ENCODE peak calls at places on chromosomes 16 and 17, in ten cellular contexts. One of them, this sample, is unnamed.

GRCh38 chr16:14071576-14072271 is 605 bp downstream of the MRTFB start:
- DNase-seq in choroid plexus epithelial cell: no peak
- DNase-seq in mesothelial cell of epicardium: peak; percentile 30
- DNase-seq in CD8-positive, alpha-beta T cell: no peak
- DNase-seq in astrocyte: no peak
- DNase-seq in fibroblast of the aortic adventitia: no peak
- DNase-seq in cardiac muscle cell: no peak
- DNase-seq in cardiac fibroblast: peak; percentile 15
- DNase-seq in ascending aorta: no peak
- DNase-seq in CD4-positive, alpha-beta T cell: no peak
- DNase-seq in this sample: peak; percentile 37

GRCh38 chr16:69593756-69594155 is 28.0 kb downstream of the NFAT5 start:
- DNase-seq in choroid plexus epithelial cell: no peak
- DNase-seq in mesothelial cell of epicardium: no peak
- DNase-seq in CD8-positive, alpha-beta T cell: no peak
- DNase-seq in astrocyte: no peak
- DNase-seq in fibroblast of the aortic adventitia: no peak
- DNase-seq in cardiac muscle cell: no peak
- DNase-seq in cardiac fibroblast: no peak
- DNase-seq in ascending aorta: no peak
- DNase-seq in CD4-positive, alpha-beta T cell: no peak
- DNase-seq in this sample: no peak

GRCh38 chr17:63516910-63517824 is 6.0 kb upstream of the KCNH6 start:
- DNase-seq in choroid plexus epithelial cell: peak; percentile 26
- DNase-seq in mesothelial cell of epicardium: no peak
- DNase-seq in CD8-positive, alpha-beta T cell: no peak
- DNase-seq in astrocyte: peak; percentile 71
- DNase-seq in fibroblast of the aortic adventitia: peak; percentile 16
- DNase-seq in cardiac muscle cell: peak; percentile 29
- DNase-seq in cardiac fibroblast: peak; percentile 54
- DNase-seq in ascending aorta: no peak
- DNase-seq in CD4-positive, alpha-beta T cell: no peak
- DNase-seq in this sample: peak; percentile 9

GRCh38 chr17:62703269-62703775 is 75.9 kb downstream of the MRC2 start:
- DNase-seq in choroid plexus epithelial cell: no peak
- DNase-seq in mesothelial cell of epicardium: no peak
- DNase-seq in CD8-positive, alpha-beta T cell: no peak
- DNase-seq in astrocyte: peak; percentile 16
- DNase-seq in fibroblast of the aortic adventitia: no peak
- DNase-seq in cardiac muscle cell: no peak
- DNase-seq in cardiac fibroblast: peak; percentile 35
- DNase-seq in ascending aorta: peak; percentile 29
- DNase-seq in CD4-positive, alpha-beta T cell: no peak
- DNase-seq in this sample: no peak

GRCh38 chr17:9768381-9768934 is 22.9 kb downstream of the DHRS7C start:
- DNase-seq in choroid plexus epithelial cell: peak; percentile 56
- DNase-seq in mesothelial cell of epicardium: no peak
- DNase-seq in CD8-positive, alpha-beta T cell: no peak
- DNase-seq in astrocyte: peak; percentile 1
- DNase-seq in fibroblast of the aortic adventitia: peak; percentile 30
- DNase-seq in cardiac muscle cell: peak; percentile 55
- DNase-seq in cardiac fibroblast: peak; percentile 45
- DNase-seq in ascending aorta: no peak
- DNase-seq in CD4-positive, alpha-beta T cell: no peak
- DNase-seq in this sample: peak; percentile 53

GRCh38 chr16:19242186-19242585 is 43.3 kb upstream of the CLEC19A start:
- DNase-seq in choroid plexus epithelial cell: no peak
- DNase-seq in mesothelial cell of epicardium: no peak
- DNase-seq in CD8-positive, alpha-beta T cell: no peak
- DNase-seq in astrocyte: no peak
- DNase-seq in fibroblast of the aortic adventitia: no peak
- DNase-seq in cardiac muscle cell: no peak
- DNase-seq in cardiac fibroblast: no peak
- DNase-seq in ascending aorta: no peak
- DNase-seq in CD4-positive, alpha-beta T cell: no peak
- DNase-seq in this sample: no peak

GRCh38 chr17:59404471-59404870 is 73.0 kb downstream of the YPEL2 start:
- DNase-seq in choroid plexus epithelial cell: no peak
- DNase-seq in mesothelial cell of epicardium: no peak
- DNase-seq in CD8-positive, alpha-beta T cell: no peak
- DNase-seq in astrocyte: no peak
- DNase-seq in fibroblast of the aortic adventitia: no peak
- DNase-seq in cardiac muscle cell: no peak
- DNase-seq in cardiac fibroblast: no peak
- DNase-seq in ascending aorta: no peak
- DNase-seq in CD4-positive, alpha-beta T cell: no peak
- DNase-seq in this sample: no peak

GRCh38 chr17:73166731-73167581 is 2.1 kb downstream of the SSTR2 start:
- DNase-seq in choroid plexus epithelial cell: no peak
- DNase-seq in mesothelial cell of epicardium: no peak
- DNase-seq in CD8-positive, alpha-beta T cell: no peak
- DNase-seq in astrocyte: no peak
- DNase-seq in fibroblast of the aortic adventitia: peak; percentile 27
- DNase-seq in cardiac muscle cell: no peak
- DNase-seq in cardiac fibroblast: no peak
- DNase-seq in ascending aorta: no peak
- DNase-seq in CD4-positive, alpha-beta T cell: no peak
- DNase-seq in this sample: peak; percentile 59

GRCh38 chr17:12648498-12648897 is 17.2 kb upstream of the MYOCD start:
- DNase-seq in choroid plexus epithelial cell: no peak
- DNase-seq in mesothelial cell of epicardium: no peak
- DNase-seq in CD8-positive, alpha-beta T cell: no peak
- DNase-seq in astrocyte: no peak
- DNase-seq in fibroblast of the aortic adventitia: no peak
- DNase-seq in cardiac muscle cell: no peak
- DNase-seq in cardiac fibroblast: no peak
- DNase-seq in ascending aorta: no peak
- DNase-seq in CD4-positive, alpha-beta T cell: no peak
- DNase-seq in this sample: no peak

GRCh38 chr17:7237266-7237760 is 1.9 kb downstream of the PHF23 start:
- DNase-seq in choroid plexus epithelial cell: no peak
- DNase-seq in mesothelial cell of epicardium: no peak
- DNase-seq in CD8-positive, alpha-beta T cell: no peak
- DNase-seq in astrocyte: no peak
- DNase-seq in fibroblast of the aortic adventitia: no peak
- DNase-seq in cardiac muscle cell: no peak
- DNase-seq in cardiac fibroblast: no peak
- DNase-seq in ascending aorta: no peak
- DNase-seq in CD4-positive, alpha-beta T cell: no peak
- DNase-seq in this sample: no peak

GRCh38 chr17:49915670-49916069 is 53.3 kb upstream of the DLX4 start:
- DNase-seq in choroid plexus epithelial cell: no peak
- DNase-seq in mesothelial cell of epicardium: no peak
- DNase-seq in CD8-positive, alpha-beta T cell: no peak
- DNase-seq in astrocyte: no peak
- DNase-seq in fibroblast of the aortic adventitia: no peak
- DNase-seq in cardiac muscle cell: no peak
- DNase-seq in cardiac fibroblast: no peak
- DNase-seq in ascending aorta: no peak
- DNase-seq in CD4-positive, alpha-beta T cell: no peak
- DNase-seq in this sample: no peak

GRCh38 chr16:57859331-57859730 is 57.0 kb upstream of the KIFC3 start:
- DNase-seq in choroid plexus epithelial cell: peak; percentile 85
- DNase-seq in mesothelial cell of epicardium: no peak
- DNase-seq in CD8-positive, alpha-beta T cell: no peak
- DNase-seq in astrocyte: peak; percentile 52
- DNase-seq in fibroblast of the aortic adventitia: peak; percentile 22
- DNase-seq in cardiac muscle cell: peak; percentile 66
- DNase-seq in cardiac fibroblast: peak; percentile 65
- DNase-seq in ascending aorta: no peak
- DNase-seq in CD4-positive, alpha-beta T cell: no peak
- DNase-seq in this sample: peak; percentile 77

GRCh38 chr17:17433260-17433659 is 43.5 kb upstream of the MED9 start:
- DNase-seq in choroid plexus epithelial cell: peak; percentile 93
- DNase-seq in mesothelial cell of epicardium: no peak
- DNase-seq in CD8-positive, alpha-beta T cell: no peak
- DNase-seq in astrocyte: no peak
- DNase-seq in fibroblast of the aortic adventitia: peak; percentile 61
- DNase-seq in cardiac muscle cell: peak; percentile 96
- DNase-seq in cardiac fibroblast: peak; percentile 87
- DNase-seq in ascending aorta: no peak
- DNase-seq in CD4-positive, alpha-beta T cell: no peak
- DNase-seq in this sample: peak; percentile 97

GRCh38 chr17:5706835-5707234 is 122.5 kb upstream of the NLRP1 start:
- DNase-seq in choroid plexus epithelial cell: peak; percentile 78
- DNase-seq in mesothelial cell of epicardium: peak; percentile 36
- DNase-seq in CD8-positive, alpha-beta T cell: peak; percentile 61
- DNase-seq in astrocyte: peak; percentile 16
- DNase-seq in fibroblast of the aortic adventitia: peak; percentile 77
- DNase-seq in cardiac muscle cell: peak; percentile 64
- DNase-seq in cardiac fibroblast: peak; percentile 69
- DNase-seq in ascending aorta: no peak
- DNase-seq in CD4-positive, alpha-beta T cell: peak; percentile 40
- DNase-seq in this sample: peak; percentile 55
- TF ChIP-seq CTCF in choroid plexus epithelial cell: peak; percentile 90
- TF ChIP-seq CTCF in mesothelial cell of epicardium: peak; percentile 68
- TF ChIP-seq CTCF in CD8-positive, alpha-beta T cell: peak; percentile 63
- TF ChIP-seq CTCF in astrocyte: peak; percentile 81
- TF ChIP-seq CTCF in fibroblast of the aortic adventitia: peak; percentile 88
- TF ChIP-seq CTCF in cardiac muscle cell: peak; percentile 79
- TF ChIP-seq CTCF in cardiac fibroblast: peak; percentile 84
- TF ChIP-seq CTCF in ascending aorta: peak; percentile 42
- TF ChIP-seq CTCF in CD4-positive, alpha-beta T cell: peak; percentile 51
- TF ChIP-seq CTCF in this sample: peak; percentile 72

GRCh38 chr17:8630802-8631553 is 453 bp upstream of the MYH10 start:
- DNase-seq in choroid plexus epithelial cell: peak; percentile 100
- DNase-seq in mesothelial cell of epicardium: peak; percentile 99
- DNase-seq in CD8-positive, alpha-beta T cell: peak; percentile 80
- DNase-seq in astrocyte: peak; percentile 100
- DNase-seq in fibroblast of the aortic adventitia: peak; percentile 100
- DNase-seq in cardiac muscle cell: peak; percentile 100
- DNase-seq in cardiac fibroblast: peak; percentile 99
- DNase-seq in ascending aorta: peak; percentile 93
- DNase-seq in CD4-positive, alpha-beta T cell: peak; percentile 79
- DNase-seq in this sample: peak; percentile 95
- TF ChIP-seq CTCF in choroid plexus epithelial cell: no peak
- TF ChIP-seq CTCF in mesothelial cell of epicardium: no peak
- TF ChIP-seq CTCF in CD8-positive, alpha-beta T cell: no peak
- TF ChIP-seq CTCF in astrocyte: no peak
- TF ChIP-seq CTCF in fibroblast of the aortic adventitia: no peak
- TF ChIP-seq CTCF in cardiac muscle cell: no peak
- TF ChIP-seq CTCF in cardiac fibroblast: no peak
- TF ChIP-seq CTCF in ascending aorta: no peak
- TF ChIP-seq CTCF in CD4-positive, alpha-beta T cell: no peak
- TF ChIP-seq CTCF in this sample: no peak

GRCh38 chr16:8900343-8900742 is 18.2 kb downstream of the LITAFD start:
- DNase-seq in choroid plexus epithelial cell: no peak
- DNase-seq in mesothelial cell of epicardium: no peak
- DNase-seq in CD8-positive, alpha-beta T cell: no peak
- DNase-seq in astrocyte: no peak
- DNase-seq in fibroblast of the aortic adventitia: no peak
- DNase-seq in cardiac muscle cell: no peak
- DNase-seq in cardiac fibroblast: no peak
- DNase-seq in ascending aorta: no peak
- DNase-seq in CD4-positive, alpha-beta T cell: no peak
- DNase-seq in this sample: no peak

GRCh38 chr16:8903004-8903403 is 20.9 kb downstream of the LITAFD start:
- DNase-seq in choroid plexus epithelial cell: no peak
- DNase-seq in mesothelial cell of epicardium: no peak
- DNase-seq in CD8-positive, alpha-beta T cell: no peak
- DNase-seq in astrocyte: no peak
- DNase-seq in fibroblast of the aortic adventitia: no peak
- DNase-seq in cardiac muscle cell: no peak
- DNase-seq in cardiac fibroblast: no peak
- DNase-seq in ascending aorta: no peak
- DNase-seq in CD4-positive, alpha-beta T cell: no peak
- DNase-seq in this sample: no peak

GRCh38 chr16:8901318-8901861 is 19.2 kb downstream of the LITAFD start:
- DNase-seq in choroid plexus epithelial cell: no peak
- DNase-seq in mesothelial cell of epicardium: no peak
- DNase-seq in CD8-positive, alpha-beta T cell: no peak
- DNase-seq in astrocyte: no peak
- DNase-seq in fibroblast of the aortic adventitia: no peak
- DNase-seq in cardiac muscle cell: no peak
- DNase-seq in cardiac fibroblast: no peak
- DNase-seq in ascending aorta: no peak
- DNase-seq in CD4-positive, alpha-beta T cell: no peak
- DNase-seq in this sample: no peak

GRCh38 chr16:8898660-8899318 is 16.6 kb downstream of the LITAFD start:
- DNase-seq in choroid plexus epithelial cell: no peak
- DNase-seq in mesothelial cell of epicardium: no peak
- DNase-seq in CD8-positive, alpha-beta T cell: no peak
- DNase-seq in astrocyte: no peak
- DNase-seq in fibroblast of the aortic adventitia: no peak
- DNase-seq in cardiac muscle cell: no peak
- DNase-seq in cardiac fibroblast: no peak
- DNase-seq in ascending aorta: no peak
- DNase-seq in CD4-positive, alpha-beta T cell: no peak
- DNase-seq in this sample: no peak

DNA sequence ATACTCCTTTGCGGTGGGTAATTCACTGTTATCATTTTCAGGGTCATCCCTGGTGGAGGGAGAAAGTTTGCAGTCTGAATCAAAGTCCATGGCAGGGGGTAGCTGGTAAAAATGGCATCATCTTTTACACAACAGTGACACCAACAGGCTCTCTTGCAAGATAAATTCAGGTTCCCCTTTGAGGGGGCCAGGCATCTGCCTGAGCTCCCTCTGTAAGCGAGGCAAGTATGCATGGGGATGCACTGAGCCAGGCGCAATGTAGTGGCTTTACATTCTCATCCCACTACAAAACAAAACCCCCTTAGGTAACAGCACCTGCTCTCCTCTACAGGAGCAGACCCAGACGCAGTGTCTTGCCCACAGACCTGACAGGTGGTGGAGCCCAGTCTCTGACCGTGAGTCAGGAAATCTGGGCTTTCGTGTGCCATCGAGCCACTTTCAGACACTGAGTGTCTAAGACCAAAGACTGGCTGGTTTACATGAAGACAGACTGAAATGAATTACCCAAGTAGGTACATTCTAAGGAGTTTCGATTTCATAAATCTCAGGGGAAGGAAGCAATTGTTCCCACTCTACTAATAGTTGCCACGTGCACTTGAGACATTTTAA is 17.7 kb downstream of the LITAFD start:
- DNase-seq in choroid plexus epithelial cell: no peak
- DNase-seq in mesothelial cell of epicardium: no peak
- DNase-seq in CD8-positive, alpha-beta T cell: no peak
- DNase-seq in astrocyte: no peak
- DNase-seq in fibroblast of the aortic adventitia: no peak
- DNase-seq in cardiac muscle cell: no peak
- DNase-seq in cardiac fibroblast: no peak
- DNase-seq in ascending aorta: no peak
- DNase-seq in CD4-positive, alpha-beta T cell: no peak
- DNase-seq in this sample: peak; percentile 22
- TF ChIP-seq CTCF in choroid plexus epithelial cell: no peak
- TF ChIP-seq CTCF in mesothelial cell of epicardium: no peak
- TF ChIP-seq CTCF in CD8-positive, alpha-beta T cell: no peak
- TF ChIP-seq CTCF in astrocyte: no peak
- TF ChIP-seq CTCF in fibroblast of the aortic adventitia: no peak
- TF ChIP-seq CTCF in cardiac muscle cell: no peak
- TF ChIP-seq CTCF in cardiac fibroblast: no peak
- TF ChIP-seq CTCF in ascending aorta: no peak
- TF ChIP-seq CTCF in CD4-positive, alpha-beta T cell: no peak
- TF ChIP-seq CTCF in this sample: no peak

DNA sequence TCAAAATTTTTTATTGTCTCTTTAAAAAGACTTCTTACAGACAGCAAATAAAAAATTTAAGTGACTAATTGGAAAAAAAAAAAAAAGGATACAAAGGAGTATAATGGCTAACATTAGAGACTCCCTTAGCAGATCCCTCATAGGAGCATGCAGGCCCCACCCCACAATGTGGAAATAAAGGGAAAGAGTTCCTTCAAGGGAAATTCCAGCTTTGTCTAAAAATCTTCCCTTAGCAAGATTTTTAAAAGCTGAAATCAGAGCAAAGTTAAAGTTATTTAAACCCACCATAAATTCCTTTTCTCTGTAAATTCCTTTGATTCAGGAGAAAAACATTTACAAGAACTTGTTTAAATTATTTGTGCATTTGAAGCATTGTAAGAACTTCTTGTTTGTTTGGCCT is 32.5 kb upstream of the NOS2 start:
- DNase-seq in choroid plexus epithelial cell: no peak
- DNase-seq in mesothelial cell of epicardium: no peak
- DNase-seq in CD8-positive, alpha-beta T cell: no peak
- DNase-seq in astrocyte: no peak
- DNase-seq in fibroblast of the aortic adventitia: no peak
- DNase-seq in cardiac muscle cell: no peak
- DNase-seq in cardiac fibroblast: no peak
- DNase-seq in ascending aorta: no peak
- DNase-seq in CD4-positive, alpha-beta T cell: no peak
- DNase-seq in this sample: no peak
- TF ChIP-seq CTCF in choroid plexus epithelial cell: no peak
- TF ChIP-seq CTCF in mesothelial cell of epicardium: no peak
- TF ChIP-seq CTCF in CD8-positive, alpha-beta T cell: no peak
- TF ChIP-seq CTCF in astrocyte: no peak
- TF ChIP-seq CTCF in fibroblast of the aortic adventitia: no peak
- TF ChIP-seq CTCF in cardiac muscle cell: no peak
- TF ChIP-seq CTCF in cardiac fibroblast: no peak
- TF ChIP-seq CTCF in ascending aorta: no peak
- TF ChIP-seq CTCF in CD4-positive, alpha-beta T cell: no peak
- TF ChIP-seq CTCF in this sample: no peak